ENCODE peak calls at places on chromosomes 11 and 22, in five cellular contexts. K is astrocyte of the spinal cord, N is nephron progenitor cell, O is body of pancreas, L is caudate nucleus. X is an unnamed sample.

GRCh38 chr22:44698531-44699421 is 3.2 kb upstream of the PRR5 start:
- DNase-seq in K (peak; percentile 76), N (peak; percentile 46), O (no peak), L (no peak), X (no peak)

GRCh38 chr22:39528080-39528661 is 4.4 kb downstream of the RPS19BP1 start:
- DNase-seq in K (no peak), N (no peak), O (no peak), L (no peak), X (no peak)

GRCh38 chr11:1457856-1458255 is 28.7 kb downstream of the MOB2 start:
- DNase-seq in K (no peak), N (no peak), O (no peak), L (no peak), X (no peak)

GRCh38 chr11:79139900-79140299 is 300.9 kb downstream of the TENM4 start:
- DNase-seq in K (no peak), N (no peak), O (no peak), L (no peak), X (no peak)

GRCh38 chr11:26070981-26071380 is 260.9 kb upstream of the ANO3 start:
- DNase-seq in K (no peak), N (no peak), O (no peak), L (no peak), X (no peak)

GRCh38 chr22:36510966-36511881 is 4.4 kb upstream of the FOXRED2 start:
- DNase-seq in K (peak; percentile 51), N (peak; percentile 54), O (peak; percentile 32), L (peak; percentile 2), X (no peak)

GRCh38 chr11:121352301-121352891 is 59.8 kb downstream of the SC5D start:
- DNase-seq in K (no peak), N (no peak), O (no peak), L (peak; percentile 44), X (no peak)

GRCh38 chr11:29801561-29801960 is 215.3 kb downstream of the KCNA4 start:
- DNase-seq in K (peak; percentile 17), N (no peak), O (no peak), L (no peak), X (no peak)

GRCh38 chr11:13108416-13108815 is 99.3 kb downstream of the RASSF10 start:
- DNase-seq in K (no peak), N (no peak), O (no peak), L (no peak), X (no peak)

GRCh38 chr11:117096973-117097566 is 1.2 kb downstream of the SIK3 start:
- DNase-seq in K (no peak), N (no peak), O (no peak), L (no peak), X (no peak)

GRCh38 chr11:6992026-6992425 is 28.1 kb downstream of the ZNF214 start:
- DNase-seq in K (peak; percentile 11), N (no peak), O (no peak), L (no peak), X (no peak)